ENCODE peak calls at places on chromosomes 2 and 18, in four cellular contexts. S, L, O and R are unnamed samples.

GRCh38 chr2:209472386-209472832 is 48.6 kb downstream of the MAP2 start:
- DNase-seq in O (no peak), S (no peak), L (no peak), R (peak; percentile 42)

GRCh38 chr18:48868468-48869466 is 82.0 kb downstream of the SMAD7 start:
- DNase-seq in O (peak; percentile 75), S (no peak), L (peak; percentile 30), R (no peak)

GRCh38 chr18:9975658-9976057 is 61.8 kb downstream of the VAPA start:
- DNase-seq in L (no peak), S (no peak), O (no peak), R (no peak)

GRCh38 chr18:22977847-22978701 is 44.9 kb downstream of the RBBP8 start:
- DNase-seq in S (no peak), L (no peak), O (no peak), R (peak; percentile 63)

GRCh38 chr2:218890369-218890768 is 9.7 kb downstream of the WNT10A start:
- DNase-seq in S (no peak), O (no peak), L (no peak), R (no peak)

GRCh38 chr18:46676162-46676830 is 19.3 kb upstream of the LOXHD1 start:
- DNase-seq in O (no peak), L (no peak), S (no peak), R (no peak)

GRCh38 chr18:59957957-59958356 is 58.2 kb downstream of the PMAIP1 start:
- DNase-seq in O (no peak), S (peak; percentile 94), L (no peak), R (peak; percentile 16)

GRCh38 chr2:135870571-135870970 is 5.7 kb downstream of the MCM6 start:
- DNase-seq in L (no peak), S (no peak), O (no peak), R (no peak)

GRCh38 chr2:231111987-231112386 is 12.9 kb downstream of the HTR2B start:
- DNase-seq in S (no peak), L (no peak), O (no peak), R (peak; percentile 36)

GRCh38 chr2:97995026-97995733 is 568 bp downstream of the TMEM131 start:
- DNase-seq in S (peak; percentile 18), L (peak; percentile 15), O (peak; percentile 84), R (peak; percentile 85)

GRCh38 chr2:133266926-133267590 is 301.2 kb downstream of the NCKAP5 start:
- DNase-seq in O (no peak), L (no peak), S (no peak), R (no peak)

GRCh38 chr2:64141711-64142405 is 2.4 kb downstream of the PELI1 start:
- DNase-seq in S (no peak), O (no peak), L (no peak), R (no peak)

GRCh38 chr2:13021470-13021957 is 304.8 kb downstream of the TRIB2 start:
- DNase-seq in O (no peak), L (no peak), S (no peak), R (no peak)

GRCh38 chr2:202765435-202765834 is 106.1 kb downstream of the ICA1L start:
- DNase-seq in O (no peak), L (no peak), S (no peak), R (peak; percentile 14)

GRCh38 chr2:30367232-30368070 is 79.6 kb upstream of the LCLAT1 start:
- DNase-seq in L (no peak), S (no peak), O (no peak), R (no peak)

GRCh38 chr18:23689031-23689615 is at the start of gene LAMA3:
- DNase-seq in L (peak; percentile 6), O (peak; percentile 87), S (peak; percentile 19), R (peak; percentile 78)

GRCh38 chr18:55688066-55688465 is 100.1 kb upstream of the TCF4 start:
- DNase-seq in S (no peak), O (no peak), L (no peak), R (no peak)

GRCh38 chr18:36771246-36771645 is 57.6 kb downstream of the TPGS2 start:
- DNase-seq in O (no peak), S (no peak), L (no peak), R (no peak)

GRCh38 chr2:172311921-172312345 is 115.5 kb upstream of the ITGA6 start:
- DNase-seq in S (no peak), O (peak; percentile 59), L (no peak), R (no peak)

GRCh38 chr2:110744429-110744828 is 12.1 kb downstream of the ACOXL start:
- DNase-seq in L (no peak), O (no peak), S (no peak), R (no peak)

GRCh38 chr2:158979775-158980174 is 11.3 kb downstream of the TANC1 start:
- DNase-seq in O (no peak), L (no peak), S (no peak), R (no peak)

GRCh38 chr2:39266906-39267434 is 23.2 kb upstream of the CDKL4 start:
- DNase-seq in O (no peak), S (no peak), L (no peak), R (no peak)